ENCODE peak calls at places on chromosomes 12 and 14, in seven cellular contexts. One of them, this sample, is unnamed.
A peak's percentile ranks its signal among the peaks of the same experiment; 100 is the strongest.

GRCh38 chr14:34243001-34243400 is 219.0 kb downstream of the SPTSSA start:
- DNase-seq in cardiac muscle cell: no peak
- DNase-seq in HepG2: no peak
- DNase-seq in suprapubic skin: no peak
- DNase-seq in body of pancreas: no peak
- DNase-seq in NT2/D1: no peak
- DNase-seq in colonic mucosa: no peak
- DNase-seq in this sample: no peak

GRCh38 chr14:35406811-35407630 is 2.5 kb upstream of the NFKBIA start:
- DNase-seq in cardiac muscle cell: peak; percentile 75
- DNase-seq in HepG2: peak; percentile 87
- DNase-seq in suprapubic skin: no peak
- DNase-seq in body of pancreas: peak; percentile 38
- DNase-seq in NT2/D1: no peak
- DNase-seq in colonic mucosa: no peak
- DNase-seq in this sample: no peak

GRCh38 chr12:87157791-87158190 is 871.4 kb downstream of the C12orf50 start:
- DNase-seq in cardiac muscle cell: peak; percentile 97
- DNase-seq in HepG2: no peak
- DNase-seq in suprapubic skin: no peak
- DNase-seq in body of pancreas: no peak
- DNase-seq in NT2/D1: no peak
- DNase-seq in colonic mucosa: no peak
- DNase-seq in this sample: no peak

GRCh38 chr14:92586001-92586947 is 72.7 kb downstream of the RIN3 start:
- DNase-seq in cardiac muscle cell: peak; percentile 97
- DNase-seq in HepG2: no peak
- DNase-seq in suprapubic skin: no peak
- DNase-seq in body of pancreas: no peak
- DNase-seq in NT2/D1: no peak
- DNase-seq in colonic mucosa: no peak
- DNase-seq in this sample: no peak

GRCh38 chr12:106084048-106084671 is 54.6 kb downstream of the NUAK1 start:
- DNase-seq in cardiac muscle cell: peak; percentile 90
- DNase-seq in HepG2: peak; percentile 29
- DNase-seq in suprapubic skin: no peak
- DNase-seq in body of pancreas: no peak
- DNase-seq in NT2/D1: peak; percentile 95
- DNase-seq in colonic mucosa: no peak
- DNase-seq in this sample: no peak

GRCh38 chr12:81502912-81503695 is 256.0 kb downstream of the PPFIA2 start:
- DNase-seq in cardiac muscle cell: peak; percentile 90
- DNase-seq in HepG2: no peak
- DNase-seq in suprapubic skin: no peak
- DNase-seq in body of pancreas: no peak
- DNase-seq in NT2/D1: no peak
- DNase-seq in colonic mucosa: no peak
- DNase-seq in this sample: no peak

GRCh38 chr14:104431929-104432541 is 147.5 kb upstream of the C14orf180 start:
- DNase-seq in cardiac muscle cell: no peak
- DNase-seq in HepG2: no peak
- DNase-seq in suprapubic skin: peak; percentile 35
- DNase-seq in body of pancreas: no peak
- DNase-seq in NT2/D1: no peak
- DNase-seq in colonic mucosa: no peak
- DNase-seq in this sample: no peak

GRCh38 chr12:63766498-63766897 is 13.2 kb upstream of the RXYLT1 start:
- DNase-seq in cardiac muscle cell: no peak
- DNase-seq in HepG2: no peak
- DNase-seq in suprapubic skin: no peak
- DNase-seq in body of pancreas: no peak
- DNase-seq in NT2/D1: no peak
- DNase-seq in colonic mucosa: no peak
- DNase-seq in this sample: no peak

GRCh38 chr12:109433618-109434017 is 43.5 kb downstream of the KCTD10 start:
- DNase-seq in cardiac muscle cell: no peak
- DNase-seq in HepG2: no peak
- DNase-seq in suprapubic skin: no peak
- DNase-seq in body of pancreas: peak; percentile 10
- DNase-seq in NT2/D1: no peak
- DNase-seq in colonic mucosa: no peak
- DNase-seq in this sample: peak; percentile 38

GRCh38 chr14:101964297-101965144 is at the start of gene DYNC1H1:
- DNase-seq in cardiac muscle cell: peak; percentile 99
- DNase-seq in HepG2: peak; percentile 83
- DNase-seq in suprapubic skin: peak; percentile 96
- DNase-seq in body of pancreas: peak; percentile 93
- DNase-seq in NT2/D1: peak; percentile 70
- DNase-seq in colonic mucosa: peak; percentile 90
- DNase-seq in this sample: peak; percentile 84
- H3K4me1 ChIP-seq in cardiac muscle cell: peaks cover 12% of the 10 kb centered on the region
- H3K4me1 ChIP-seq in HepG2: peaks cover 75% of the 10 kb centered on the region
- H3K4me1 ChIP-seq in suprapubic skin: peaks cover 38% of the 10 kb centered on the region
- H3K4me1 ChIP-seq in body of pancreas: peaks cover 54% of the 10 kb centered on the region
- H3K4me1 ChIP-seq in NT2/D1: peaks cover 9% of the 10 kb centered on the region
- H3K4me1 ChIP-seq in colonic mucosa: peaks cover 4% of the 10 kb centered on the region
- H3K4me1 ChIP-seq in this sample: peaks cover 21% of the 10 kb centered on the region

DNA sequence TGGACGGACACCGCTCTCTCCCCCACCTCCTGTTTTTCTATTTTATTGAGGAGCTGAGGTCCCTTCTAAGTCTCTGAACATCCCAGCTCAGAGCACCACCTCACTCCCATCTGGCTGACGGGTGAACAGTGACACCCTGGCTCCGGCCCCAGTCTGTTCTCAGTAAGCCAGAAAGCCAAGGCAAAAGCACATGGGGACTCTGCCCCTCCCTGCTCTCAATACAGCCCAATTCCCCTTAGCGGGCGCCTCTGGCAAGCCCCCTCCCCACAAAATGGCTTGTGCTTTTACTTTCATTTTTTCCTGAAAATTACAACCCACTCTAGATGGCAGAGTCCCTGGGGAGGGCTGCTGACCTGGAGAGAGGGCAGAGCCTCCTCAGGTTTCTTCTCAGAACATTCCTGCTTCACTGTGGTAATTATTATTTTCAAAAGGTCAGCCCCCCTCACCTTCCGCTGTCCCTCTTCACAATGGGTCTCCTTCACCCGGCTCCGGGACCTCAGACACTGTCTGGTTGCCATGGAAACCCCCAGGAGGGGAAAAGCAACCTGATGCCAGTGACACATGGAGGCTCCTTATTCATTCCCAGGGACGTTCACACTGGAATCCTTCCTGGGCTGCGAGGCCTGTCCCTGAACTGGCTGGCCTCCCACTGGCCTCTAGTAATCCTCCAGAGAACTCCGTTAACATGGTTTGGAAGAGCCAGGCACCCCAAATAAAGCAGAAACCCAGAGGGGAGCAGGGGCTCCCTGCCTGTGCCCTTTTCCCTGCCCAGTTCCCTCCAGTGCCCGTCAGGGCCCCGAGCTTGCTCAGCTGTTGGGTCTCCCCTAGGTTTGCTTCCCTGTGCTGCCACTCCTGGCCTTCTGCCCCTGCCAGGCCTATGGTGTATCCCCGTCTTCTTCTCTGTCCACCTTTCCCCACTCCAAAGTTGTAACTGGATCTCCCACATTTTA is 15.9 kb downstream of the COL2A1 start:
- DNase-seq in cardiac muscle cell: no peak
- DNase-seq in HepG2: no peak
- DNase-seq in suprapubic skin: peak; percentile 53
- DNase-seq in body of pancreas: no peak
- DNase-seq in NT2/D1: no peak
- DNase-seq in colonic mucosa: no peak
- DNase-seq in this sample: peak; percentile 37
- H3K4me3 ChIP-seq in cardiac muscle cell: no peak overlapping the region
- H3K4me3 ChIP-seq in HepG2: no peak overlapping the region
- H3K4me3 ChIP-seq in suprapubic skin: no peak overlapping the region
- H3K4me3 ChIP-seq in body of pancreas: no peak overlapping the region
- H3K4me3 ChIP-seq in NT2/D1: no peak overlapping the region
- H3K4me3 ChIP-seq in colonic mucosa: no peak overlapping the region
- H3K4me3 ChIP-seq in this sample: no peak overlapping the region

GRCh38 chr12:3933074-3933818 is 60.0 kb upstream of the PARP11 start:
- DNase-seq in cardiac muscle cell: no peak
- DNase-seq in HepG2: no peak
- DNase-seq in suprapubic skin: no peak
- DNase-seq in body of pancreas: no peak
- DNase-seq in NT2/D1: no peak
- DNase-seq in colonic mucosa: no peak
- DNase-seq in this sample: no peak
- H3K4me1 ChIP-seq in cardiac muscle cell: peaks cover 8% of the 10 kb centered on the region
- H3K4me1 ChIP-seq in HepG2: no peaks in the 10 kb centered on the region
- H3K4me1 ChIP-seq in suprapubic skin: peaks cover 4% of the 10 kb centered on the region
- H3K4me1 ChIP-seq in body of pancreas: no peaks in the 10 kb centered on the region
- H3K4me1 ChIP-seq in NT2/D1: peaks cover 19% of the 10 kb centered on the region
- H3K4me1 ChIP-seq in colonic mucosa: no peaks in the 10 kb centered on the region
- H3K4me1 ChIP-seq in this sample: peaks cover 3% of the 10 kb centered on the region

DNA sequence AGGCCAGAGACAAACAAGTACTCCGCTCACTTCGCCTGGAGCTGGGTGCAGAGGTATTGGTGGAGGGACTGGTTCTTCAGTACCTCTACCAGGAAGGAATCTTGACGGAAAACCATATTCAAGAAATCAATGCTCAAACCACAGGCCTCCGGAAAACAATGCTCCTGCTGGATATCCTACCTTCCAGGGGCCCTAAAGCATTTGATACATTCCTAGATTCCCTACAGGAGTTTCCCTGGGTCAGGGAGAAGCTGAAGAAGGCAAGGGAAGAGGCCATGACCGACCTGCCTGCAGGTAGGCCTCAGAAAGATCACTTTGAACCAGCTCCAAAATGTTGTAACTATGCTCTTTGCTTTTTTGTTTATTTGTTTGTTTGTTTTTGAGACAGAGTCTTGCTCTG is 1.6 kb downstream of the CRADD start:
- DNase-seq in cardiac muscle cell: no peak
- DNase-seq in HepG2: no peak
- DNase-seq in suprapubic skin: no peak
- DNase-seq in body of pancreas: no peak
- DNase-seq in NT2/D1: no peak
- DNase-seq in colonic mucosa: no peak
- DNase-seq in this sample: no peak
- H3K4me3 ChIP-seq in cardiac muscle cell: no peak overlapping the region
- H3K4me3 ChIP-seq in HepG2: no peak overlapping the region
- H3K4me3 ChIP-seq in suprapubic skin: no peak overlapping the region
- H3K4me3 ChIP-seq in body of pancreas: no peak overlapping the region
- H3K4me3 ChIP-seq in NT2/D1: no peak overlapping the region
- H3K4me3 ChIP-seq in colonic mucosa: no peak overlapping the region
- H3K4me3 ChIP-seq in this sample: no peak overlapping the region